ENCODE peak calls at places on chromosomes 16 and 17, in four cellular contexts. L, K, H and T are unnamed samples. For H3K36me3, the result is how much of the 10 kb centered on the place peaks cover.

GRCh38 chr17:7136266-7136877 is 21.8 kb upstream of the ASGR2 start:
- DNase-seq in K (peak), L (peak), H (peak), T (peak)

GRCh38 chr17:2688351-2689342 is 22.9 kb downstream of the CLUH start:
- DNase-seq in L (peak), H (no peak), K (no peak), T (peak)

GRCh38 chr16:67965668-67966548 is 2.5 kb downstream of the SLC12A4 start:
- DNase-seq in H (no peak), L (no peak), K (no peak), T (no peak)

GRCh38 chr16:87918866-87919680 is 17.3 kb downstream of the CA5A start:
- DNase-seq in H (no peak), L (no peak), K (no peak), T (no peak)

GRCh38 chr16:47949276-47949675 is 206.5 kb downstream of the ABCC12 start:
- DNase-seq in L (no peak), H (no peak), K (no peak), T (no peak)

GRCh38 chr17:56185905-56186783 is 32.9 kb downstream of the ANKFN1 start:
- DNase-seq in H (no peak), L (no peak), K (no peak), T (no peak)

GRCh38 chr17:71084219-71084618 is 914.9 kb downstream of the KCNJ2 start:
- DNase-seq in L (peak), H (peak), K (peak), T (peak)

GRCh38 chr17:75331671-75332070 is 42.4 kb upstream of the SLC25A19 start:
- DNase-seq in H (no peak), K (peak), L (no peak), T (no peak)

GRCh38 chr17:17353625-17354484 is 50.7 kb downstream of the NT5M start:
- DNase-seq in L (peak), H (no peak), K (no peak), T (no peak)

GRCh38 chr16:86077243-86077940 is 178.4 kb downstream of the IRF8 start:
- DNase-seq in H (no peak), L (peak), K (no peak), T (no peak)

GRCh38 chr16:53509906-53510703 is 7.1 kb upstream of the AKTIP start:
- DNase-seq in K (peak), H (peak), L (peak), T (peak)

GRCh38 chr17:82246365-82247174 is 17.7 kb downstream of the SLC16A3 start:
- DNase-seq in L (no peak), K (no peak), H (no peak), T (peak)

GRCh38 chr17:6374761-6375312 is 60.1 kb downstream of the AIPL1 start:
- DNase-seq in K (no peak), H (no peak), L (no peak), T (no peak)

GRCh38 chr16:74466872-74467271 is 45.6 kb upstream of the CLEC18B start:
- DNase-seq in H (no peak), K (no peak), L (no peak), T (no peak)

GRCh38 chr16:74472010-74472409 is 50.7 kb upstream of the CLEC18B start:
- DNase-seq in H (no peak), L (no peak), K (no peak), T (no peak)

GRCh38 chr16:74469946-74470478 is 48.7 kb upstream of the CLEC18B start:
- DNase-seq in H (no peak), L (no peak), K (no peak), T (no peak)

GRCh38 chr16:74465851-74466685 is 44.8 kb upstream of the CLEC18B start:
- DNase-seq in L (no peak), H (no peak), K (no peak), T (no peak)

DNA sequence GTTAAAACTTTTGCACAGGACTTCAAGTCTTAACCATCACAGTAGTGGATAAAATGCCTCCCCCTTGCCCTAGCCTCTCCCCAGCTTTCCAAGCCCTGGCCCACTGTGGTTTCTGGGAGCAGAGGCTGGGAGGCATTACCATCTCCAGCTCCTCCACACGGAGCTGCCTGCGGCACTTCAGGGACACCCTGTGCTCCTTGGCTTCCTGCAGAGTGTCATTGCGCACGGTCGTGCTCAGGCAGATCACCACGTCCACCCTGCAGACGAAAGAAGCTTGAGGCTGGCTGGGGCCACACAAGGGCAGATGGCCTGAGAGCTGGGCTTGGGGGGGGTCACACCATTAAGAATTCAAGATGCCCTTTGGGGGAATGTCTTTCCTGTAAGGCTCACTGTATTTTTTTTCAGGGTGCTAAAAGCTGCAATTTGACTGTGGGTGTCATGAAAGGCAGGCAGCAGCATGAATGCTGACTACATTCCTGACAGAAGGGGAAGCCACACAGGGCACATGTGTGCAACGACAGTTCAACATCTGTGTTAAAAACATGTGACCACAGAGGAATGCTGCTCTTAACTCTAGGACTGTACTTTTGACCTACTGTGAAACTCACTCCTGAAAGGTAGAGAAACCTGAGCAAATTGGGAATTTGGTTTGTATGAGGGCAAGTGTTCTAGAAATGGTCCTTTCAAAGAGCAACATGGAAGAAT is 47.7 kb upstream of the CLEC18B start:
- DNase-seq in K (no peak), H (no peak), L (peak), T (no peak)
- H3K36me3 ChIP-seq in K (half or more), H (under half), L (half or more), T (half or more)

DNA sequence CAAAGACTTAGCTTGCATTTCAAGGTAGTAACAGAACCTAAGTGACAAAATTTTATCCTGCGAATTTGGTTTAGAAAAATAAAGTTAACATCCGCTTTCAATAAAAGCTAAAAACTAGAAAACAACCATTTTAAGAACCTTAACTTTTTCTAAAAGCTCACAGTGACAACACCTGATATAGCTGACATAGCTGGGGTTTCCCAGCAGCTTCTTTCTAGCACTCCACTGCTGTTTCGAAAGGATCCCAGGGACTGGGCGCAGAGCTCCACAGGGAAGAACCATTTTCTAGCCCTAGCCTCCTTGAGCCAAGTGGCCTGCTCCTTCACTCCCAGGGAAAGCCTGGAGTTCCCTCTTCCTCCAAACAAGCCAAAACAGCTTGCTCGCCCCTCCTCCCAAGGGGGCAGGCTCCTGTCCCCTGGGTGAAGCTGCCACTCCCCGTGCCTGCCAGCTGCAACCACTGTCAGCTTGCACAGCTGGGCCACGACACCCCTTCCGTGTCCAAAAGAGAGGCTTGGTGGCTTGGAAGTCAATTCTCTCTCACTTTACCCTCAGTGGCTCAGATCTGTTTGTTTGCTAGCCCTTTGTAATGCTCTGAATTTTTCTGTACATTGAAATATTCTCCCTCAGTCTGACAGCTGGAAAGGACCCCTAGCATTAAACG is 59.8 kb downstream of the CYTH1 start:
- DNase-seq in L (peak), K (peak), H (no peak), T (peak)
- H3K27ac ChIP-seq in L (peak), K (peak), H (peak), T (peak)

DNA sequence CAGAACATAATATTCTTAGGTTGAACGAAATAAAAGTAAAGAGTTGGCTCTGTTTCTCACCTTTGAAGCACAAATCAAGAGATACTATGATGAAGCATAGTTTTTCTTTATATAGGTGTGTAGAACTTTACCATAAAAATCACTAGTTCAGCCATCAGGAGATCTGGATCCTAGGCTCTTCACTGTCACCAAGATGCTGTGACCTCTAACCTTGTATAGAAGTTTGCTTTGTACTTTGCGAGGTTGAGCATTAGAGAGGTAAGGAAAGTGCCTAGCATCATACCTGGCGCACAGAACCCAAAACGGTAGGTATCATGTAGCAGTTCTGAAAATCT is 553 bp upstream of the CDC6 start:
- DNase-seq in L (no peak), H (no peak), K (no peak), T (no peak)
- H3K4me3 ChIP-seq in L (peak), H (no peak), K (peak), T (no peak)

DNA sequence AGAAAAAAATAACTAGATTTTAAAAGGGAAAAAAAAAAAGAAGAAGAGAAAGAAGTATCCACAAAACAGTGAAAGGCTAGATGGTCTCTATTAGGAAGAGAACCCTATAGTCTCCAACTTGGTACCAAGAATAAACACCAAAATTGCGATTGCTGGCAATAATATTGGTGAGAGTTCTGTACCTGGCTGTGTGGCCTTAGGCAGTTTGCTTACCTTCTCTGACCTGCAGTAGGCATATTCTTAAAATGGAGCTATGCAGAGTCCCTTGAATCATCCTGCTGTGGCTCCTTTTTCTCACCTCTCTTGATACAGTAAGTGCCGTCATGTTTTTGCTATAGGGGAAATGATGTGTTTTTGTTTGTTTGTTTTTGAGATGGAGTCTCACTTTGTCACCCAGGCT is 35.1 kb downstream of the BRCA1 start:
- DNase-seq in K (no peak), H (no peak), L (no peak), T (no peak)
- H3K36me3 ChIP-seq in K (half or more), H (under half), L (under half), T (under half)

GRCh38 chr16:22232277-22233049 is 26.4 kb downstream of the EEF2K start:
- DNase-seq in L (peak), H (peak), K (no peak), T (peak)
- H3K27ac ChIP-seq in L (peak), H (peak), K (no peak), T (peak)

DNA sequence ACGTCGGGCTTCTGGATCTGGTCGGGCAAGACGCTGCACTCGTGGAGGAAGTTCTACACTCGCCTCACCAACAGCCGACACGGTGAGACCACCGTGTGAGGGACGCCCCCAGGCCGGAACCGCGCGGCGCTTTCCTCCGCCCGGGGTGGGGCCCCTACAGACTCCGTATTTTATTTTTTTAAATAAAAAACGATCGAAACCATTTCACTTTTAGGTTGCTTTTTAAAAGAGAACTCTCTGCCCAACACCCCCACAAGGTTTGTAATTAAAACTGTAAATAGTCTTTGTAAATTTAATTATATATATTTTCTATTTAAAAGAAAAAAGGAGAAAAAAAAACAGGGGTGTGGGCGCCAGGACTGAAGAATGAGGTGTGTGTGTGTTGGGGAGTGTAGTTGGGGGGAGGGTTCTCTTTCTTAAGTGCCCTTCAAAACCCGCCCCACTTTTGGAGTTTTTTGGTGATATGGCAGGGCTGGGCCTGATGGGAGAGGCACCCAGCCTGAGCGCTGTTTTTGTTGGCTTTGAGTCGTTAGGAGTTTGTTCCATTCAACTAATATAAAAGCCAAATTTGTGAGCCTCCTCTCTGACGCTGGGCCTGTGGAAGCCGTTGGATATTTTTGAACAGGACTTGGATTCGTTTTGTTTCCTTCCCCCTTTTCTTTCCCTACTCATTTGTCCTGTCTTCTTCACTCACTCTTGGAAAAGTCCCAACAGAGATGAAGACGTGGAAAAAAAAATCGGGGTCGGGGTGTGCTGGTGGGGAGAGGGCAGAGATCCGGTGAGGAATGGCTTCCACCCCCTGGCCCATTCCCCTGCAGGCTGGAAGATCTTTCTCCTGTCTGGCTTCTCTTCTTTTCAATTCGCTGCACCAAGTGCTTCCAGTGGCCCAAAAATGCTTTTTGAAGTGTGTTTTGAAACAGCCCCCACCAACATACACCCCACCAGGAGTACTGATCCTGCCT is 2.3 kb downstream of the FZD2 start:
- DNase-seq in H (no peak), K (no peak), L (no peak), T (no peak)
- H3K4me3 ChIP-seq in H (no peak), K (peak), L (no peak), T (peak)

GRCh38 chr16:58582971-58583765 is 46.5 kb downstream of the CNOT1 start:
- DNase-seq in K (no peak), L (no peak), H (no peak), T (no peak)

GRCh38 chr16:58584831-58585505 is 44.7 kb downstream of the CNOT1 start:
- DNase-seq in H (no peak), K (no peak), L (no peak), T (no peak)

GRCh38 chr16:58589311-58589890 is 40.2 kb downstream of the CNOT1 start:
- DNase-seq in K (no peak), L (no peak), H (no peak), T (no peak)

GRCh38 chr16:58588406-58588805 is 41.2 kb downstream of the CNOT1 start:
- DNase-seq in K (no peak), L (no peak), H (no peak), T (no peak)

DNA sequence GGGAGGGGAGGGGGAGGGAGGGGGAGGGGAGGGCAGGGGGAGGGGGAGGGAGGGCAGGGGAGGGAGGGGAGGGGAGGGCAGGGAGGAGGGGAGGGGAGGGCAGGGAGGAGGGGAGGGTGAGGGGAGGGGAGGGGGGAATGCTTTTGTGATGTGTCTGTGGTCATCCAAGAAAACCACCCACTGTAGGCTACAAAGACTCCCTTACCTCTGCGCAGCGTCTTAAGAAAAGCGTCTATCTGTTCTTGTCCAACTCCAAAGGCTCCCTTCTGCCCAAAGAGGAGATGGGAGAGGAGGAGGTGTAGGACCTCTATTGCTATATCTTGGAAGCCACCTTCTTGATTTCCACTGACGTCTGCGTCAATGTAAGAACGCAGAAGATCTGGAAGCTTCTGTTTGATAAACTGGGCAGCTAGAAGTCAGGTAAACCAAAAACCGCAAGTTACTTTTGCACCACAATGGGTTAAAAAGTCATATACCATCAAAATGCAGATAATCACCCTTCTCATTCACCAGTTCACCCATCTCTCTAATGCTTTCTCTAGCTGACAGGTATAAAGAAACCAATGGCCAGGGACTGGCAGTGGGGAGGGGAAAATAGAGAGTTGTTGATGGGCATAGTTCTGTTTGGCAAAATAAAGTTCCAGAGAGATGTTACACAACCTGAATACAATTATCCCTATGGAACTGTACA is 43.1 kb downstream of the CNOT1 start:
- DNase-seq in L (no peak), K (no peak), H (no peak), T (no peak)
- H3K36me3 ChIP-seq in L (half or more), K (half or more), H (under half), T (half or more)